ENCODE peak calls at places on chromosomes 16 and 17, in five cellular contexts. M is cerebellum; Z is ACHN; J is stimulated activated CD4-positive, alpha-beta T cell treated with anti-CD3 and anti-CD28 coated beads, Interleukin-15, amount 100 ng/mL, for 1 hour; Y is fibroblast of the conjunctiva. N is an unnamed sample.

GRCh38 chr16:13148836-13149235 is 247.4 kb downstream of the SHISA9 start:
- DNase-seq in Z (no peak), M (no peak), J (no peak), Y (no peak), N (no peak)

GRCh38 chr16:86980644-86981043 is 336.5 kb downstream of the C16orf95 start:
- DNase-seq in J (no peak), Z (no peak), Y (no peak), M (no peak), N (no peak)

GRCh38 chr16:16092925-16093624 is 130.2 kb downstream of the ABCC6 start:
- DNase-seq in Z (no peak), M (no peak), J (no peak), Y (no peak), N (no peak)

GRCh38 chr17:1390422-1391367 is 9.3 kb downstream of the YWHAE start:
- DNase-seq in M (no peak), Y (no peak), J (no peak), Z (no peak), N (no peak)

GRCh38 chr16:70522216-70523000 is 946 bp downstream of the COG4 start:
- DNase-seq in J (no peak), Y (no peak), M (no peak), Z (no peak), N (no peak)

GRCh38 chr17:35540589-35541404 is 3.3 kb upstream of the SLFN12L start:
- DNase-seq in J (peak; percentile 15), Y (no peak), Z (peak; percentile 27), M (no peak), N (peak; percentile 36)

GRCh38 chr17:66842505-66842904 is 7.6 kb downstream of the CACNG5 start:
- DNase-seq in M (no peak), Z (no peak), J (no peak), Y (no peak), N (no peak)

GRCh38 chr17:49552070-49552751 is 23.5 kb upstream of the NXPH3 start:
- DNase-seq in Z (no peak), J (no peak), M (no peak), Y (no peak), N (peak; percentile 20)

GRCh38 chr17:68431661-68432071 is 25.6 kb downstream of the WIPI1 start:
- DNase-seq in J (peak; percentile 14), Z (peak; percentile 29), M (peak; percentile 57), Y (peak; percentile 24), N (peak; percentile 22)

GRCh38 chr17:11209906-11210305 is 31.1 kb upstream of the SHISA6 start:
- DNase-seq in M (no peak), Y (no peak), J (no peak), Z (no peak), N (no peak)

GRCh38 chr17:77154187-77154586 is 13.4 kb downstream of the SEC14L1 start:
- DNase-seq in M (no peak), Z (no peak), Y (no peak), J (no peak), N (no peak)

GRCh38 chr16:49499018-49499785 is 125.6 kb downstream of the C16orf78 start:
- DNase-seq in Z (no peak), Y (no peak), M (peak; percentile 81), J (no peak), N (no peak)

GRCh38 chr17:7503521-7503920 is 19.4 kb downstream of the POLR2A start:
- DNase-seq in J (no peak), M (no peak), Y (no peak), Z (no peak), N (no peak)

GRCh38 chr17:66459811-66460270 is 157.4 kb downstream of the PRKCA start:
- DNase-seq in Y (peak; percentile 99), J (no peak), M (no peak), Z (peak; percentile 93), N (peak; percentile 87)

GRCh38 chr16:1918312-1918889 is at the start of gene HS3ST6:
- DNase-seq in Y (no peak), Z (no peak), M (no peak), J (no peak), N (no peak)

GRCh38 chr17:73430165-73430680 is 118.4 kb upstream of the CDC42EP4 start:
- DNase-seq in M (no peak), Y (no peak), Z (no peak), J (no peak), N (no peak)

GRCh38 chr17:72719582-72720493 is 372.6 kb downstream of the SLC39A11 start:
- DNase-seq in Z (no peak), Y (no peak), J (peak; percentile 9), M (no peak), N (no peak)

GRCh38 chr17:44106801-44107200 is 16.6 kb downstream of the HDAC5 start:
- DNase-seq in Z (no peak), J (no peak), M (no peak), Y (no peak), N (no peak)

GRCh38 chr17:62000186-62000585 is 64.9 kb downstream of the MED13 start:
- DNase-seq in M (no peak), Z (no peak), J (no peak), Y (no peak), N (no peak)

GRCh38 chr17:82927661-82928601 is 88.1 kb upstream of the ZNF750 start:
- DNase-seq in Y (no peak), Z (no peak), M (no peak), J (no peak), N (no peak)

GRCh38 chr17:57445772-57446472 is 189.6 kb downstream of the MSI2 start:
- DNase-seq in J (no peak), M (no peak), Y (no peak), Z (no peak), N (no peak)

GRCh38 chr17:80203448-80204092 is 16.6 kb downstream of the SGSH start:
- DNase-seq in Y (no peak), J (no peak), M (no peak), Z (no peak), N (no peak)

GRCh38 chr16:609984-610383 is 20.1 kb downstream of the RAB40C start:
- DNase-seq in Y (no peak), J (no peak), M (no peak), Z (no peak), N (no peak)

GRCh38 chr16:50310308-50311133 is 44.2 kb downstream of the ADCY7 start:
- DNase-seq in J (no peak), Y (no peak), M (no peak), Z (no peak), N (no peak)

GRCh38 chr16:27245276-27246231 is 23.0 kb downstream of the NSMCE1 start:
- DNase-seq in J (no peak), Z (peak; percentile 86), M (peak; percentile 73), Y (peak; percentile 54), N (peak; percentile 48)

GRCh38 chr17:17484451-17484899 is 7.7 kb downstream of the MED9 start:
- DNase-seq in M (no peak), Z (no peak), J (no peak), Y (no peak), N (no peak)

GRCh38 chr17:75265614-75266314 is 4.1 kb downstream of the MRPS7 start:
- DNase-seq in M (no peak), J (no peak), Y (no peak), Z (no peak), N (no peak)

GRCh38 chr17:46949291-46950174 is 26.6 kb downstream of the GOSR2 start:
- DNase-seq in Z (no peak), Y (no peak), J (no peak), M (peak; percentile 58), N (no peak)

GRCh38 chr17:3953542-3953941 is 10.7 kb downstream of the ATP2A3 start:
- DNase-seq in J (no peak), M (no peak), Z (no peak), Y (no peak), N (no peak)

GRCh38 chr17:9824094-9824493 is 1.6 kb upstream of the GLP2R start:
- DNase-seq in Y (no peak), M (no peak), J (no peak), Z (peak; percentile 28), N (no peak)

GRCh38 chr16:67207857-67208524 is 9.1 kb downstream of the ELMO3 start:
- DNase-seq in J (no peak), Y (no peak), Z (no peak), M (no peak), N (peak; percentile 81)

GRCh38 chr16:28183930-28184329 is 27.8 kb downstream of the XPO6 start:
- DNase-seq in Z (no peak), Y (no peak), M (no peak), J (no peak), N (no peak)

N was measured in AG08396.